ENCODE peak calls at places on chromosomes 13 and 19, in six cellular contexts. M, W, Z, U, F and Y are unnamed samples.

GRCh38 chr13:105598551-105598950 is 936.9 kb downstream of the EFNB2 start:
- DNase-seq in M (no peak), W (no peak), Z (no peak), U (no peak), F (no peak), Y (no peak)

GRCh38 chr13:112791662-112792440 is 102.0 kb downstream of the ATP11A start:
- DNase-seq in M (no peak), W (no peak), Z (no peak), U (no peak), F (no peak), Y (peak)

GRCh38 chr13:43792456-43792855 is 5.7 kb upstream of the ENOX1 start:
- DNase-seq in M (no peak), W (no peak), Z (no peak), U (no peak), F (no peak), Y (no peak)

GRCh38 chr19:16324064-16324383 is 602 bp upstream of the KLF2 start:
- DNase-seq in M (no peak), W (no peak), Z (no peak), U (no peak), F (no peak), Y (no peak)

GRCh38 chr13:46964789-46965527 is 68.1 kb upstream of the HTR2A start:
- DNase-seq in M (no peak), W (no peak), Z (no peak), U (no peak), F (no peak), Y (no peak)

GRCh38 chr19:37947778-37948177 is 40.8 kb downstream of the SIPA1L3 start:
- DNase-seq in M (no peak), W (no peak), Z (no peak), U (no peak), F (no peak), Y (no peak)

GRCh38 chr19:8461376-8461775 is 16.6 kb downstream of the HNRNPM start:
- DNase-seq in M (no peak), W (no peak), Z (no peak), U (no peak), F (no peak), Y (no peak)

GRCh38 chr13:30441304-30441703 is 19.0 kb downstream of the UBE2L5 start:
- DNase-seq in M (no peak), W (no peak), Z (no peak), U (no peak), F (no peak), Y (no peak)

GRCh38 chr13:51518847-51519246 is 65.4 kb upstream of the WDFY2 start:
- DNase-seq in M (no peak), W (no peak), Z (no peak), U (no peak), F (no peak), Y (no peak)

GRCh38 chr13:24038405-24038804 is 122.1 kb upstream of the SPATA13 start:
- DNase-seq in M (no peak), W (no peak), Z (no peak), U (no peak), F (no peak), Y (no peak)
- TF ChIP-seq JUND in M (no peak), W (no peak), Z (no peak), U (no peak), F (no peak), Y (no peak)

GRCh38 chr19:36214388-36215275 is at the start of the genes ZNF146 and ZNF565:
- DNase-seq in M (peak), W (peak), Z (peak), U (peak), F (peak), Y (peak)

GRCh38 chr19:36213793-36214387 is 575 bp downstream of the ZNF565 start:
- DNase-seq in M (no peak), W (no peak), Z (no peak), U (no peak), F (no peak), Y (no peak)

GRCh38 chr19:36210497-36210896 is 4.0 kb downstream of the ZNF565 start:
- DNase-seq in M (no peak), W (no peak), Z (no peak), U (no peak), F (no peak), Y (no peak)

GRCh38 chr19:36212895-36213294 is 1.6 kb downstream of the ZNF565 start:
- DNase-seq in M (no peak), W (no peak), Z (no peak), U (no peak), F (no peak), Y (no peak)

DNA sequence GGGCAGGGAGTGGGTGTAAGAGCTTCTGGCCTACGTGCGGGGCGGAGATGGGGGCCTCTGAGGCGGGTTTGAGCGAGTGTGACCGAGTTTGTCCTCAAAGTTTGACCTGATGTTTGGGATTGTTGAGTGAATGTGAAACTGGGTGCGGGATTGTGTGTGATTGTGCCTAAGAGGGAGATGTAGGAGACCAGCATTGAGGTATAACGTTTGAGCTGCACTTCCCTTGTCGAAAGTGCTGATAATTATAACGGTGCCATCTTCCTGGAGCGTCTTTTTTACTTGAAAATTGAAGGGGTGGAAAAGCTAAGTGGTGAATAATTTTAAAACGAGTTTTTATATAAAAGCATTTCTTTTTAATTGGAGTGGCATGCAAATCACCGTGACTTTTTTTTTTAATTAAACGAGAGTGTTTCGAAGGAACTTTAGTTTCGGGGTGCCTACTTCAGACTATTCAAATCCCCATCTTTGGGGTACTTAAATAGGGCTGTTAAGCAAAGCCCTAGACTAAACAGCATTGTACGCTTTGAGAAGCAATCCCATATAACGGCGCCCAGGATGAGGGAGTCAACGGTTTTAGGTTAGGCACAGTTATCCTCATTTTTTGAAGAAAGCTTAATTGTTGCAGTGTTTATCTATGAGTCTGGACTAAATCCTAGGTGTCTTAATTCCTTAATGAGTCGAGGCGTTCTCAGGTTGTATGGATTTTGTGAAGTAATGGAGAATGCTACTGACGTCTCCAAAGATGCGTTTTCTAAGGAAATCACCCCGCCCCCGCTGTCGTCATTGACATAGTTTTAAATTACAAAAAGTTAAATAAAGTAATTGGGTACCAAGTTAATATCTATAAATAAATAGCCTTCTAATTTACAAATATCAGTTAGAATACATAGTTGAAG is 618 bp downstream of the ZNF146 start:
- DNase-seq in M (peak), W (no peak), Z (no peak), U (peak), F (no peak), Y (no peak)
- TF ChIP-seq JUND in M (no peak), W (no peak), Z (no peak), U (no peak), F (no peak), Y (no peak)

GRCh38 chr13:80630685-80631121 is 289.8 kb upstream of the SPRY2 start:
- DNase-seq in M (no peak), W (no peak), Z (no peak), U (no peak), F (no peak), Y (no peak)
- TF ChIP-seq JUND in M (no peak), W (no peak), Z (no peak), U (no peak), F (no peak), Y (no peak)

DNA sequence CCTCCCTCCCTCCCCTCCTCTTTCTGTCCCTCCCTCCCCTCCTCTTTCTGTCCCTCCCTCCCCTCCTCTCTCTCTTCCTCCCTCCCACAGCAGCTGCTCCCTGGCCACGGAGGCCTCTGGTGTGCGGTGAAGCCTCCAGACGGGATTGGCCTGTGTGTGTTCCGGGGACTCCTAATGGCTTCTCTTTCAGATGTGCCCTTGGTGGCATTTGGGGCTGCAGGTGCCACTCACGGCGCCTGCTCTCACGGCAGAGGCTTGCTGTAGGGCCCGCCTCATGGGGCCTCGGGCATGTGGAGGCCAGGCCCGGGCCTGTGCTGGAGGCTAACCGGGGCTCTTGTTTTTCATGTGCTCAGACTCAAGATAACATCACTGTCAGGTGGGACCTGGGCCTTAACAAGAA is 20.9 kb downstream of the UPF1 start:
- DNase-seq in M (no peak), W (no peak), Z (no peak), U (no peak), F (no peak), Y (no peak)
- TF ChIP-seq JUND in M (no peak), W (no peak), Z (no peak), U (no peak), F (no peak), Y (no peak)

GRCh38 chr19:47613165-47614146 is 4.5 kb downstream of the BICRA start:
- DNase-seq in M (no peak), W (no peak), Z (no peak), U (peak), F (no peak), Y (no peak)
- TF ChIP-seq JUND in M (no peak), W (no peak), Z (no peak), U (no peak), F (no peak), Y (no peak)

GRCh38 chr19:23183251-23183650 is 66.4 kb downstream of the ZNF730 start:
- DNase-seq in M (peak), W (no peak), Z (no peak), U (no peak), F (no peak), Y (no peak)
- TF ChIP-seq JUND in M (no peak), W (peak), Z (no peak), U (no peak), F (no peak), Y (no peak)

DNA sequence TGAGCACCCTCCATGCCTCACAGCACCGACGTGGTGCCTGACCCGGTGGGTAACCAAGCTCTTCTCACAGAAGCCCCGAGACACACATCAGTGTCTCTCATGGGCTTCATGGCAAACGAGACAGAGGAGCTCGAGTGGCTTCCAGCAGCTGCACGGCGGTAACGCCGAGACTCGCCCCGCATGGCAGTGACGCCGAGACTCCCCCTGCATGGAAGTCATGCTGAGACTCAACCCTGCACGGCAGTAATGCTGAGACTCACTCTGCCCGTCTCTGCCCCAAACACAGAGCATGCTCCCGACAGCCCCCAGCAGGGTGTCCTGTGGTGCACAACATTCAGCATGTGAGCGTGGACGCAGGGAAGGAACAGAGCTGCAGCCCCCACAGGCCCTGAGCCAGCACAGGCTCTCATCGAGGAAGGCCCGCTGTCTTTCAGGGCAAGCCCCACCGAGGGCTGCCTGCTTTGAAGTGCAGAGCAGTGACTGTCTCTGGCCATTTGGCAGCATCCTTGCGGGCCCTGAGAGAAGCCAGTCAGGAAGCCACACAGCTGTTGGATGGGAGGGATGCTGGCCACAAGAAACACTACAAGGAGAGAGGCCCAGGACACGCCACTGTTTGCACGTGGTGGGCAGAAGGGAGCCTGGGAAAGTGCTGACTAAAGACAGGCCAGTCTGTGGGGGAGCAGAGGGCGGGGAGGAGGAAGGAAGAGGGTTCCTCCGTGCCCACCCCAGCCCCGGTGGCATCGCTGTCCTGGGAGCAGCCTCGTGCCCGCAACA is 9.5 kb downstream of the GAS6 start:
- DNase-seq in M (no peak), W (no peak), Z (no peak), U (no peak), F (no peak), Y (no peak)
- TF ChIP-seq JUND in M (no peak), W (no peak), Z (no peak), U (no peak), F (no peak), Y (no peak)

DNA sequence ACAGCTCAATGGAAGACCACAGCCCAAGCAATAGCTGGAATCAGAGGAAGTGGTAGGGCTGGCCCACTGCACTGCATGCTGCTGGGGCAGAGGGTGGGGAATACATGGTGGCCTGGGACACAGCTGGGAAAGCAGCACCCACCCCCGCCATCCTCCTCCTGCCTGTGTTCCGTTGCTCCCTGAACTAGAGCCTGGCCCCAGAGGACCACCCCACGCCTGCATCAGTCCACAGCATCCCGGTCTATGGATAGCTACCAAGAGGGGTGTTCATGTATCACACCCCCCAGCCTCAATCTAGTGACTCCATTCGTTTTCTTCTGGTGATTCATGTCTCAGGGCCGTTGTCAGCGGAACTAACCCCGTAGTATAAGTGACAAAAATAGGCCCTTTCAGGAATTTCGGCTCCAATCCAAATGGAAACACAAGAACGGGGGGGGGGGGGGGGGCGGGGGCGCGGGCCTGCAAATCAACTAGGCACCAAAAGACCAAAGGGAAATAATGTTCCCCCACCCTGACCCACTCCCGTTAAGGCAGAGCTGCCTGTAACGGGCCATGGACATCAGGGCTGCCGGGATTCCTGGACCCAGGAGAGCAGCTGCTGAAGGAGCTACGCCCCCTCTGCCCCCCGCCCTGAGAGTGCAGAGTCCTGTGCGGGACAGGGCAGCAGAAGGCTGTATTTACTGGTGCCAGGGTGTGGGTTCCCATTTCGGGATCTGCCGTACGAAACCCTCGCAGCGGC is 18.9 kb upstream of the EPHX3 start:
- DNase-seq in M (no peak), W (no peak), Z (no peak), U (no peak), F (no peak), Y (no peak)
- TF ChIP-seq JUND in M (no peak), W (no peak), Z (no peak), U (no peak), F (no peak), Y (no peak)

GRCh38 chr19:50670102-50670380 is 20.8 kb downstream of the C19orf81 start:
- DNase-seq in M (no peak), W (no peak), Z (no peak), U (no peak), F (no peak), Y (no peak)

GRCh38 chr19:50669319-50670101 is 20.3 kb downstream of the C19orf81 start:
- DNase-seq in M (peak), W (no peak), Z (no peak), U (peak), F (no peak), Y (no peak)

GRCh38 chr19:50676625-50677197 is 27.5 kb downstream of the C19orf81 start:
- DNase-seq in M (no peak), W (no peak), Z (no peak), U (no peak), F (no peak), Y (no peak)

GRCh38 chr19:50668416-50669318 is 19.4 kb downstream of the C19orf81 start:
- DNase-seq in M (no peak), W (no peak), Z (no peak), U (no peak), F (no peak), Y (no peak)

DNA sequence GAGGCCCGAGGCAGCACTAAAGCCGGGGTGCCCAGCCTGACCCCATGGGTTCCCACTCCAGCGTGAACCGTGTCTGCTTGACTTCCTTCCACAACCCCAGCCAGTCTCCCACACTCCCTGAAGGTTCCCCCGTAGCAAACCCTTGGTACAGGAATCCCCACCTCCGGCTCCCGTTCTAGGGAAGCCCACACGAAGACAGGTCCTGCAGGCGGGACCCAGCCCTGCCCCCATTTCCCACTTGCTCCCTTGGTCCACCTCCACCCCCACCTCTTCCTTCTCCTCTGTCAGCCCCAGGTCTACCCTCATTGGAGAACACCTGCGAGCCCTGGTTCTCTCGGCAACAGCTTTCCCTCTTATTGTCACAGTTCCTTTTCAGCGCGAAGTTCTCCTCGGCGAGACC is 23.9 kb downstream of the C19orf81 start:
- DNase-seq in M (no peak), W (no peak), Z (no peak), U (no peak), F (no peak), Y (no peak)
- TF ChIP-seq JUND in M (no peak), W (no peak), Z (no peak), U (no peak), F (no peak), Y (no peak)